ENCODE peak calls at places on chromosomes 6 and 20, in eight cellular contexts. One of them, this sample, is unnamed.

GRCh38 chr6:163457637-163458561 is 43.4 kb downstream of the QKI start:
- DNase-seq in sigmoid colon: no peak
- DNase-seq in stomach: no peak
- DNase-seq in SK-N-SH: no peak
- DNase-seq in GM12878: no peak
- DNase-seq in HepG2: peak
- DNase-seq in A549: peak
- DNase-seq in esophagus muscularis mucosa: no peak
- DNase-seq in this sample: no peak

GRCh38 chr6:13523826-13524622 is 36.6 kb upstream of the GFOD1 start:
- DNase-seq in GM12878: no peak
- DNase-seq in A549: no peak
- DNase-seq in HepG2: no peak
- DNase-seq in sigmoid colon: no peak
- DNase-seq in esophagus muscularis mucosa: no peak
- DNase-seq in stomach: no peak
- DNase-seq in SK-N-SH: no peak
- DNase-seq in this sample: no peak

GRCh38 chr6:129041563-129041962 is 158.6 kb downstream of the LAMA2 start:
- DNase-seq in esophagus muscularis mucosa: no peak
- DNase-seq in SK-N-SH: no peak
- DNase-seq in sigmoid colon: no peak
- DNase-seq in HepG2: no peak
- DNase-seq in A549: no peak
- DNase-seq in GM12878: no peak
- DNase-seq in stomach: no peak
- DNase-seq in this sample: no peak

GRCh38 chr6:154821638-154822037 is 88.4 kb downstream of the SCAF8 start:
- DNase-seq in sigmoid colon: no peak
- DNase-seq in esophagus muscularis mucosa: no peak
- DNase-seq in SK-N-SH: no peak
- DNase-seq in GM12878: no peak
- DNase-seq in HepG2: no peak
- DNase-seq in A549: no peak
- DNase-seq in stomach: no peak
- DNase-seq in this sample: no peak

GRCh38 chr6:135667694-135668455 is 170.3 kb upstream of the AHI1 start:
- DNase-seq in stomach: no peak
- DNase-seq in HepG2: no peak
- DNase-seq in A549: peak
- DNase-seq in GM12878: no peak
- DNase-seq in esophagus muscularis mucosa: no peak
- DNase-seq in sigmoid colon: no peak
- DNase-seq in SK-N-SH: no peak
- DNase-seq in this sample: peak

GRCh38 chr6:31328355-31328960 is 28.5 kb downstream of the HLA-B start:
- DNase-seq in HepG2: no peak
- DNase-seq in GM12878: no peak
- DNase-seq in stomach: no peak
- DNase-seq in esophagus muscularis mucosa: no peak
- DNase-seq in sigmoid colon: no peak
- DNase-seq in SK-N-SH: no peak
- DNase-seq in A549: no peak
- DNase-seq in this sample: no peak

GRCh38 chr20:3818155-3819151 is 1.9 kb upstream of the AP5S1 start:
- DNase-seq in HepG2: peak
- DNase-seq in SK-N-SH: peak
- DNase-seq in GM12878: no peak
- DNase-seq in A549: peak
- DNase-seq in sigmoid colon: peak
- DNase-seq in stomach: peak
- DNase-seq in esophagus muscularis mucosa: no peak
- DNase-seq in this sample: peak

GRCh38 chr6:104771258-104771832 is 88.4 kb downstream of the HACE1 start:
- DNase-seq in GM12878: no peak
- DNase-seq in esophagus muscularis mucosa: no peak
- DNase-seq in HepG2: peak
- DNase-seq in A549: peak
- DNase-seq in SK-N-SH: peak
- DNase-seq in sigmoid colon: no peak
- DNase-seq in stomach: no peak
- DNase-seq in this sample: no peak

GRCh38 chr6:52790841-52791240 is 12.8 kb downstream of the GSTA1 start:
- DNase-seq in GM12878: no peak
- DNase-seq in A549: no peak
- DNase-seq in sigmoid colon: no peak
- DNase-seq in SK-N-SH: no peak
- DNase-seq in HepG2: no peak
- DNase-seq in esophagus muscularis mucosa: no peak
- DNase-seq in stomach: no peak
- DNase-seq in this sample: no peak

GRCh38 chr6:35603326-35604202 is 85.2 kb downstream of the FKBP5 start:
- DNase-seq in A549: no peak
- DNase-seq in sigmoid colon: no peak
- DNase-seq in esophagus muscularis mucosa: no peak
- DNase-seq in stomach: no peak
- DNase-seq in SK-N-SH: no peak
- DNase-seq in HepG2: peak
- DNase-seq in GM12878: no peak
- DNase-seq in this sample: no peak

GRCh38 chr6:14799928-14800327 is 445.9 kb upstream of the JARID2 start:
- DNase-seq in sigmoid colon: peak
- DNase-seq in A549: peak
- DNase-seq in SK-N-SH: peak
- DNase-seq in GM12878: peak
- DNase-seq in esophagus muscularis mucosa: no peak
- DNase-seq in stomach: peak
- DNase-seq in HepG2: peak
- DNase-seq in this sample: peak

GRCh38 chr20:64055893-64056638 is 6.6 kb upstream of the SOX18 start:
- DNase-seq in stomach: no peak
- DNase-seq in A549: peak
- DNase-seq in esophagus muscularis mucosa: no peak
- DNase-seq in sigmoid colon: no peak
- DNase-seq in HepG2: peak
- DNase-seq in SK-N-SH: peak
- DNase-seq in GM12878: no peak
- DNase-seq in this sample: no peak

GRCh38 chr6:44742201-44742600 is 354.7 kb downstream of the CDC5L start:
- DNase-seq in SK-N-SH: no peak
- DNase-seq in HepG2: no peak
- DNase-seq in GM12878: no peak
- DNase-seq in stomach: no peak
- DNase-seq in esophagus muscularis mucosa: no peak
- DNase-seq in A549: no peak
- DNase-seq in sigmoid colon: no peak
- DNase-seq in this sample: no peak

GRCh38 chr6:87065117-87065516 is 29.8 kb downstream of the CGA start:
- DNase-seq in esophagus muscularis mucosa: no peak
- DNase-seq in sigmoid colon: no peak
- DNase-seq in GM12878: no peak
- DNase-seq in A549: no peak
- DNase-seq in SK-N-SH: no peak
- DNase-seq in stomach: no peak
- DNase-seq in HepG2: no peak
- DNase-seq in this sample: no peak

GRCh38 chr6:87070750-87071149 is 24.2 kb downstream of the CGA start:
- DNase-seq in stomach: no peak
- DNase-seq in sigmoid colon: no peak
- DNase-seq in esophagus muscularis mucosa: no peak
- DNase-seq in A549: no peak
- DNase-seq in GM12878: no peak
- DNase-seq in HepG2: no peak
- DNase-seq in SK-N-SH: no peak
- DNase-seq in this sample: no peak

GRCh38 chr6:87071683-87072082 is 23.2 kb downstream of the CGA start:
- DNase-seq in esophagus muscularis mucosa: no peak
- DNase-seq in sigmoid colon: no peak
- DNase-seq in stomach: no peak
- DNase-seq in A549: no peak
- DNase-seq in GM12878: no peak
- DNase-seq in HepG2: no peak
- DNase-seq in SK-N-SH: no peak
- DNase-seq in this sample: no peak

GRCh38 chr6:87068804-87069203 is 26.1 kb downstream of the CGA start:
- DNase-seq in HepG2: no peak
- DNase-seq in SK-N-SH: no peak
- DNase-seq in A549: no peak
- DNase-seq in stomach: no peak
- DNase-seq in GM12878: no peak
- DNase-seq in esophagus muscularis mucosa: no peak
- DNase-seq in sigmoid colon: no peak
- DNase-seq in this sample: no peak

DNA sequence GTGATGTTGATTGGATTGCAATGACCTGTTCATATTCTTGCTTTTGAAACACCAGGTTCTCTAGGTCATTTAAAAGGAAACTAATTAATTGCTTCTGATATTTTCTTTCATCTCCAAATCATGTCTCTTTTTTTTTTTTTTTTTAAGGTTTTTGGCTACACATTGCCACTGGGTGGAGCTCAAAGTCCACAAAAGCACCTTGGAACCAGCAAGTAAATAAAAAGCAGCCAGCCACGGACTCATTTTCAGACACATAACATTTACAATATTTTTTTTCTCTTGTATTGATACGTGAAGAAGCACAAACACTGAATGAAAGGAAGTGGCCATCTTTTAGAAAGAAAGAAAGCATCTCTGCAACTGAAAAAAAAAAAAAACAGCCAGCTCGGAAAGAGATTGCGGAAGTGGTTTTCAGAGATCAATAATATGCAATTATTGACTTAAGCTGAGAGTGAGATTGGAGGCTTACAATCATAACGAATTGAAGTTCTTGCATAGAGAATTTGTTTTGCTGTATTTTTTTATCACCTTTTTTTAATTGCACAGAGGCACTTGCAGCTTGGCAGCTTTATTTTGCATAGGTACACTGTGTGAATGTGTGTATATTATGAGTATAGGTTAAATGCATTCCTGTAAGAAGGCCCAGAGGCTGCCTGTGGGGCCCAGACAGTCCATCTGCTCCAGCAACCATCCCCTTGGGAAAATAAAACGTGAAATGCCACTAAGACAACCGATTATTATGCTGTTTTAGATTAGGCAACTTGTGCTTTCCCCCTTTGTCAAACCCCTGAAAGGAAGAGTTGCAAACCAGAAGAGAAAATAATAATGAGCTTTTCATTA is 28.2 kb downstream of the CGA start:
- DNase-seq in HepG2: peak
- DNase-seq in A549: peak
- DNase-seq in GM12878: peak
- DNase-seq in sigmoid colon: no peak
- DNase-seq in SK-N-SH: peak
- DNase-seq in stomach: peak
- DNase-seq in esophagus muscularis mucosa: no peak
- DNase-seq in this sample: peak
- TF ChIP-seq CTCF in HepG2: peak
- TF ChIP-seq CTCF in A549: peak
- TF ChIP-seq CTCF in GM12878: peak
- TF ChIP-seq CTCF in sigmoid colon: no peak
- TF ChIP-seq CTCF in SK-N-SH: peak
- TF ChIP-seq CTCF in stomach: peak
- TF ChIP-seq CTCF in esophagus muscularis mucosa: peak
- TF ChIP-seq CTCF in this sample: peak

GRCh38 chr20:34578040-34578439 is 19.5 kb downstream of the MAP1LC3A start:
- DNase-seq in A549: no peak
- DNase-seq in GM12878: no peak
- DNase-seq in SK-N-SH: no peak
- DNase-seq in HepG2: no peak
- DNase-seq in sigmoid colon: no peak
- DNase-seq in esophagus muscularis mucosa: no peak
- DNase-seq in stomach: no peak
- DNase-seq in this sample: no peak
- TF ChIP-seq EP300 in A549: no peak
- TF ChIP-seq EP300 in GM12878: no peak
- TF ChIP-seq EP300 in SK-N-SH: no peak
- TF ChIP-seq EP300 in HepG2: no peak
- TF ChIP-seq EP300 in sigmoid colon: no peak
- TF ChIP-seq EP300 in esophagus muscularis mucosa: no peak
- TF ChIP-seq EP300 in stomach: no peak
- TF ChIP-seq EP300 in this sample: no peak

DNA sequence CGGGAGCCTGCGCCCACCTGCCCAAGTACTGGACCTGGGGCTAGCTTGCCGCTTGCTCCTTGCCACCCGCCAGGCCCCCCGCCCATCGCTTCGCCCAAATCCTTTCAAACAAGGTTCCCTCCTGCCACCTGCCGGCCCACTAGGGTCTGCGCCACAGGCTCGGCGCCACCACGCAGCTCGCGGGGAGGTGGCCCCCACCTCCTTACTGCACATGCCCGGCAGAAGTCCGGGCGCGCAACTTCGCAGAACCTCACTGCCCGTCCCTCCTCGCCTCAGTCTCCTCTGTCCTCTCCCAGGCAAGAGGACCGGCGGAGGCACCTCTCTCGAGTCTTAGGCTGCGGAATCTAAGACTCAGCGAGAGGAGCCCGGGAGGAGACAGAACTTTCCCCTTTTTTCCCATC is 11.2 kb downstream of the GNAS-AS1 start:
- DNase-seq in SK-N-SH: peak
- DNase-seq in A549: peak
- DNase-seq in esophagus muscularis mucosa: no peak
- DNase-seq in sigmoid colon: no peak
- DNase-seq in GM12878: no peak
- DNase-seq in HepG2: peak
- DNase-seq in stomach: no peak
- DNase-seq in this sample: no peak
- TF ChIP-seq CTCF in SK-N-SH: peak
- TF ChIP-seq CTCF in A549: peak
- TF ChIP-seq CTCF in esophagus muscularis mucosa: peak
- TF ChIP-seq CTCF in sigmoid colon: no peak
- TF ChIP-seq CTCF in GM12878: peak
- TF ChIP-seq CTCF in HepG2: peak
- TF ChIP-seq CTCF in stomach: peak
- TF ChIP-seq CTCF in this sample: no peak

GRCh38 chr6:108902389-108902792 is 54.2 kb downstream of the ARMC2 start:
- DNase-seq in SK-N-SH: no peak
- DNase-seq in sigmoid colon: no peak
- DNase-seq in A549: no peak
- DNase-seq in esophagus muscularis mucosa: no peak
- DNase-seq in HepG2: no peak
- DNase-seq in stomach: no peak
- DNase-seq in GM12878: no peak
- DNase-seq in this sample: no peak
- TF ChIP-seq EP300 in SK-N-SH: no peak
- TF ChIP-seq EP300 in sigmoid colon: no peak
- TF ChIP-seq EP300 in A549: no peak
- TF ChIP-seq EP300 in esophagus muscularis mucosa: no peak
- TF ChIP-seq EP300 in HepG2: no peak
- TF ChIP-seq EP300 in stomach: no peak
- TF ChIP-seq EP300 in GM12878: no peak
- TF ChIP-seq EP300 in this sample: no peak

GRCh38 chr20:32482251-32483220 is 102.6 kb downstream of the NOL4L start:
- DNase-seq in A549: no peak
- DNase-seq in SK-N-SH: peak
- DNase-seq in GM12878: no peak
- DNase-seq in esophagus muscularis mucosa: no peak
- DNase-seq in HepG2: no peak
- DNase-seq in stomach: peak
- DNase-seq in sigmoid colon: peak
- DNase-seq in this sample: no peak
- TF ChIP-seq CTCF in A549: no peak
- TF ChIP-seq CTCF in SK-N-SH: no peak
- TF ChIP-seq CTCF in GM12878: no peak
- TF ChIP-seq CTCF in esophagus muscularis mucosa: no peak
- TF ChIP-seq CTCF in HepG2: peak
- TF ChIP-seq CTCF in stomach: no peak
- TF ChIP-seq CTCF in sigmoid colon: no peak
- TF ChIP-seq CTCF in this sample: no peak

GRCh38 chr20:57432874-57433491 is 41.8 kb downstream of the RBM38 start:
- DNase-seq in SK-N-SH: no peak
- DNase-seq in HepG2: no peak
- DNase-seq in esophagus muscularis mucosa: no peak
- DNase-seq in GM12878: peak
- DNase-seq in A549: peak
- DNase-seq in sigmoid colon: peak
- DNase-seq in stomach: peak
- DNase-seq in this sample: peak
- TF ChIP-seq EP300 in SK-N-SH: no peak
- TF ChIP-seq EP300 in HepG2: no peak
- TF ChIP-seq EP300 in esophagus muscularis mucosa: no peak
- TF ChIP-seq EP300 in GM12878: peak
- TF ChIP-seq EP300 in A549: no peak
- TF ChIP-seq EP300 in sigmoid colon: no peak
- TF ChIP-seq EP300 in stomach: no peak
- TF ChIP-seq EP300 in this sample: no peak